ENCODE peak calls at places on chromosomes 7 and 10, in nine cellular contexts. F is adrenal gland; B is stomach; O is CD4-positive, CD25-positive, alpha-beta regulatory T cell; Q is CD8-positive, alpha-beta memory T cell; R is transverse colon; X is A673; Z is CD4-positive, alpha-beta T cell; S is thoracic aorta. J is an unnamed sample.

GRCh38 chr10:78258303-78259030 is 224.8 kb downstream of the RPS24 start:
- DNase-seq in R (no peak), Z (no peak), X (no peak), S (no peak), Q (no peak), F (no peak), B (no peak), O (no peak), J (no peak)

GRCh38 chr7:103446046-103446520 is at the start of gene SLC26A5:
- DNase-seq in B (peak; percentile 76), O (peak; percentile 8), R (peak; percentile 62), Z (no peak), S (no peak), Q (no peak), F (no peak), X (no peak), J (no peak)

GRCh38 chr10:116826803-116827202 is 22.5 kb upstream of the ENO4 start:
- DNase-seq in Z (no peak), B (no peak), O (no peak), Q (no peak), R (no peak), X (peak; percentile 97), F (no peak), S (no peak), J (no peak)

GRCh38 chr7:71860572-71860971 is 551.6 kb downstream of the CALN1 start:
- DNase-seq in X (no peak), O (no peak), Q (no peak), F (peak; percentile 23), R (no peak), S (no peak), Z (no peak), B (no peak), J (no peak)

GRCh38 chr10:127186846-127187245 is 9.5 kb downstream of the INSYN2A start:
- DNase-seq in O (no peak), R (no peak), Q (no peak), S (no peak), F (no peak), X (no peak), Z (no peak), B (no peak), J (no peak)

GRCh38 chr7:93015193-93016084 is 102.3 kb downstream of the SAMD9 start:
- DNase-seq in S (no peak), Q (no peak), O (no peak), F (no peak), B (no peak), X (peak; percentile 33), R (no peak), Z (no peak), J (no peak)

GRCh38 chr7:151186640-151187408 is at the start of gene ASB10:
- DNase-seq in Z (no peak), Q (no peak), R (no peak), F (no peak), S (no peak), O (no peak), B (no peak), X (no peak), J (no peak)

GRCh38 chr7:118839544-118839943 is 615.0 kb downstream of the ANKRD7 start:
- DNase-seq in R (no peak), X (no peak), S (no peak), B (no peak), F (no peak), Q (no peak), Z (no peak), O (no peak), J (no peak)

GRCh38 chr10:50362547-50363125 is 111.3 kb upstream of the ASAH2 start:
- DNase-seq in X (no peak), S (no peak), Z (no peak), B (no peak), Q (no peak), F (no peak), R (no peak), O (no peak), J (no peak)

GRCh38 chr7:41162612-41163011 is 540.3 kb downstream of the INHBA start:
- DNase-seq in X (no peak), Q (no peak), Z (no peak), B (no peak), O (no peak), S (no peak), R (no peak), F (no peak), J (no peak)

GRCh38 chr7:46764100-46764941 is 817.6 kb downstream of the TNS3 start:
- DNase-seq in S (peak; percentile 89), O (no peak), Q (no peak), Z (no peak), R (no peak), F (peak; percentile 87), X (peak; percentile 62), B (peak; percentile 44), J (no peak)

GRCh38 chr7:828793-829561 is 3.3 kb upstream of the SUN1 start:
- DNase-seq in R (no peak), B (no peak), O (no peak), F (no peak), Q (no peak), S (no peak), Z (no peak), X (no peak), J (no peak)
- H3K27ac ChIP-seq in R (no peak overlapping the region), B (peak overlapping the region; percentile 93), O (no peak overlapping the region), F (no peak overlapping the region), Q (no peak overlapping the region), S (no peak overlapping the region), Z (no peak overlapping the region), X (peak overlapping the region; percentile 2), J (no peak overlapping the region)

GRCh38 chr10:113959383-113959760 is 84.3 kb upstream of the ADRB1 start:
- DNase-seq in O (no peak), R (peak; percentile 84), F (no peak), B (peak; percentile 73), X (no peak), S (no peak), Z (no peak), Q (no peak), J (no peak)
- H3K27ac ChIP-seq in O (no peak overlapping the region), R (peak overlapping the region; percentile 91), F (no peak overlapping the region), B (peak overlapping the region; percentile 63), X (no peak overlapping the region), S (no peak overlapping the region), Z (no peak overlapping the region), Q (no peak overlapping the region), J (peak overlapping the region; percentile 65)

GRCh38 chr7:55534262-55534915 is 37.9 kb downstream of the VOPP1 start:
- DNase-seq in S (no peak), R (peak; percentile 78), F (peak; percentile 64), Z (peak; percentile 44), O (peak; percentile 92), X (no peak), Q (peak; percentile 9), B (no peak), J (no peak)

GRCh38 chr7:55533729-55534080 is 38.6 kb downstream of the VOPP1 start:
- DNase-seq in O (peak; percentile 59), S (no peak), B (no peak), F (no peak), X (no peak), Q (no peak), R (no peak), Z (no peak), J (no peak)

GRCh38 chr7:55536619-55537457 is 35.5 kb downstream of the VOPP1 start:
- DNase-seq in O (peak; percentile 60), Z (peak; percentile 12), F (no peak), X (no peak), Q (no peak), B (no peak), S (no peak), R (no peak), J (no peak)

GRCh38 chr7:55535637-55536016 is 36.7 kb downstream of the VOPP1 start:
- DNase-seq in Q (no peak), O (no peak), F (no peak), B (no peak), S (no peak), R (no peak), X (no peak), Z (no peak), J (no peak)

DNA sequence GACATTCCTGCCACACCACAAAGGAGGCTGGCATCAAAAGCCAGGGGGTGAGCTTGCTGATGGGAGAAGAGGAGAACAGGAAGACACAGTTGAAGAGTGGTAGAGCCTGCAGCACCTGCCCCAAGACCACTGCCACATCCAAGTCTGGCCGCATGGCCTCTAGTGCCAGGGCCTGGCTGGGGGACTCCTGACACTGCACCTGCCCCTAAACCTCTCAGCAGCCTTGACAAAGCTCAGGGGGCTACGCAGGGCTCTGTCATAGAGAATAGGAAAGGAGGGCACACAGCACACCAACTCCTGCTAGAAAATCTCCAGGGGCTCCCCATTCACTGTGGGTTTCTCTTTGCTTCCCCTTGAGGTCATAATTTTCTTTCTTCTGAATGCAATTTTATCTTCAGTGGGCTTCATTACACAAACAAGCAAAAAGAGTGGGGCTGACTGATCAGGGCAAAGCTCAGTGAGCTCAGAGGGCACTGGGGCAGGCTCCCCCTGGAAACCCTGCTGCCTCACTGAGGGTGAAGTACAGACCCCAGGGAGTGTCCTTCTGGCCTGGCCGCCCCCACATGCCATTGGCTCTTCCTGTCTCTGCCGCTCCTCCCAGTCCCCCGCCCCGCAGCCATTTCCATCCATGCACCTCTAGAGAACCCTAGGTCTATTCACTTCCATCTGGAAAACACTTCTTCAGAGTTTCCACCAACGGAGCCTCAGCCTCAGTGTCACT is 37.2 kb downstream of the VOPP1 start:
- DNase-seq in Q (no peak), O (no peak), B (no peak), R (no peak), S (no peak), F (no peak), X (no peak), Z (no peak), J (no peak)
- H3K27ac ChIP-seq in Q (no peak overlapping the region), O (peak overlapping the region; percentile 92), B (peak overlapping the region; percentile 39), R (peak overlapping the region; percentile 81), S (no peak overlapping the region), F (peak overlapping the region; percentile 22), X (no peak overlapping the region), Z (peak overlapping the region; percentile 59), J (no peak overlapping the region)

DNA sequence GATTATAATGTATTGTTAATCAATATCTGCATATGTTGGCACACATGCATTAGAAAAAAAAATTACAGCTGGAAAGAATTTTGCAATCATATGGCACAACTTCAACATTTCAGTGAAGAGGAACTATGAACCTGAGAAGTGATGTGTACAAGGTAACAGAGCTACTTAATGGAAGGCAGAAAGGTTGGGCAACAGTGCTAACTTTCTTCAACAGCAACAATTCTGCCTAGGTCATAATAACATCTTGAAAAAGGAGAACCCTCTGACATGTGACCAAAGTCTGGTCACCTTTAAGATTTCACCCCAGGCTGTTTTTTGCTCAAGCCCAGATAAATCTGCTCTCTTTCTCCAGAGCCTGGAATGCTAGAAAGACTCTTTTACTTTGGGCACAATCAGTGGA is 48.0 kb upstream of the SKAP2 start:
- DNase-seq in Q (no peak), X (no peak), R (no peak), Z (no peak), B (no peak), S (no peak), O (no peak), F (no peak), J (no peak)
- H3K27ac ChIP-seq in Q (no peak overlapping the region), X (no peak overlapping the region), R (no peak overlapping the region), Z (no peak overlapping the region), B (no peak overlapping the region), S (no peak overlapping the region), O (no peak overlapping the region), F (no peak overlapping the region), J (no peak overlapping the region)

J was measured in caudate nucleus.